ENCODE peak calls at places on chromosomes 6 and 20, in seven cellular contexts. E, Y, H, O, B, F and N are unnamed samples.

GRCh38 chr20:59297641-59298040 is 2.8 kb upstream of the EDN3 start:
- DNase-seq in E (no peak), H (no peak), Y (no peak), O (no peak), B (no peak), F (no peak), N (no peak)

GRCh38 chr20:32443386-32443974 is 85.3 kb downstream of the ASXL1 start:
- DNase-seq in E (no peak), F (no peak), H (no peak), O (no peak), B (no peak), Y (peak), N (peak)

GRCh38 chr6:169971171-169971861 is 219.9 kb downstream of the ERMARD start:
- DNase-seq in B (no peak), Y (no peak), H (no peak), O (peak), E (no peak), F (no peak), N (no peak)

GRCh38 chr20:9590189-9590588 is 75.8 kb downstream of the LAMP5 start:
- DNase-seq in H (peak), O (no peak), B (no peak), Y (no peak), F (peak), E (peak), N (no peak)

GRCh38 chr6:39221746-39222641 is 7.3 kb downstream of the KCNK5 start:
- DNase-seq in E (no peak), O (no peak), F (no peak), Y (no peak), B (no peak), H (no peak), N (no peak)

GRCh38 chr6:46042355-46042999 is 26.8 kb upstream of the CLIC5 start:
- DNase-seq in B (no peak), E (peak), F (no peak), O (no peak), H (peak), Y (peak), N (peak)

GRCh38 chr20:43755851-43756250 is 29.0 kb upstream of the GTSF1L start:
- DNase-seq in F (no peak), E (peak), Y (no peak), O (no peak), H (peak), B (no peak), N (no peak)

GRCh38 chr6:142297996-142298753 is 3.6 kb upstream of the ADGRG6 start:
- DNase-seq in F (no peak), B (no peak), H (peak), O (no peak), Y (no peak), E (peak), N (no peak)

GRCh38 chr20:6057704-6058103 is 3.8 kb upstream of the LRRN4 start:
- DNase-seq in B (no peak), F (no peak), Y (no peak), O (no peak), H (no peak), E (no peak), N (no peak)

GRCh38 chr6:1516742-1517520 is 92.8 kb upstream of the FOXC1 start:
- DNase-seq in O (no peak), H (no peak), E (no peak), B (no peak), F (no peak), Y (no peak), N (no peak)

GRCh38 chr6:33314515-33314942 is 651 bp upstream of the TAPBP start:
- DNase-seq in H (peak), E (peak), F (no peak), Y (peak), O (peak), B (peak), N (peak)

GRCh38 chr6:33315753-33316602 is 1.6 kb downstream of the ZBTB22 start:
- DNase-seq in Y (no peak), E (no peak), F (no peak), B (no peak), O (no peak), H (no peak), N (no peak)

GRCh38 chr6:33313709-33314514 is at the start of gene TAPBP:
- DNase-seq in F (no peak), B (peak), E (peak), O (peak), Y (peak), H (peak), N (peak)

GRCh38 chr6:33316603-33317417 is 734 bp downstream of the ZBTB22 start:
- DNase-seq in Y (no peak), E (no peak), O (no peak), F (no peak), H (no peak), B (peak), N (peak)

DNA sequence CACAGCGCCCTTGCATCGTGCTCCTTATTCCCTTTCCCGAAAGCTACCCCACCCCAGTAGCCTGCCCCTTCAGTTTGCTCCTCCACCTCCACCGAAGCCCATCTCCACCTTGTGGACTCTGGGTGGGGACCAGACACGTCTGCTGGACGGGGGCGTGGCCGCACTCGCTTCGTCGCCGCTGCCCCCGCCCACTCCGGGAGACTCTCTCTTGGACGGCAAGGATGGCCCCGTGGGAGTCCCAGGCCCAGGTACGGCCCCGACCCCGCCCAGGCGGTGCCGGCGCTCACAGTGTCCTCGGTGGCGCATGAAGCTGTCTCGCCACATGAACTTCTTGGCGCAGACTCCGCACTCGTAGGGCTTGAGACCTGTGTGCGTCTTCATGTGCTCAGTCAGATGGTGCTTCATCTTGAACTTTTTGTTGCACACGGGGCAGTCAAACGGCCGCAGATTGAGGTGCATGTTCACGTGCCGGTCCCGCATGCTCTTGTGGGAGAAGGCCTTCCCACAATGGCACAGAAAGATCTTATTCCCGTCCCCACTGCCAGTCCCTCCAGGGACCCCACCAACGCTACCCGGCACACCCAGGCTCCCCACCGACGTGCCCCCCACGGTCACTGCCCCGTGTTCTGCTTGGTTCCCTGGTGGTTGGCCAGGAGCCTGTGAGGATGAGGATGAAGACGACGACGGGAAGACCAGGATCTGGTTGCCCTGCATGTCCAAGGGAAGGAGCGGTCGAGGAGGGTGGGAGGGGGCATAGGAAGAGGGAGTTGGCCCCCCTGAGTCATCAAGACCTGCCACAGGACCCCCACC is 1.3 kb upstream of the TAPBP start:
- DNase-seq in O (peak), F (no peak), E (no peak), H (no peak), B (peak), Y (peak), N (peak)
- H3K4me3 ChIP-seq in O (no peak), F (peak), E (peak), H (peak), B (peak), Y (no peak), N (peak)

GRCh38 chr6:118876201-118876600 is 17.8 kb upstream of the ASF1A start:
- DNase-seq in B (no peak), O (no peak), F (no peak), Y (no peak), E (no peak), H (peak), N (no peak)
- H3K4me3 ChIP-seq in B (no peak), O (no peak), F (no peak), Y (no peak), E (no peak), H (no peak), N (no peak)

GRCh38 chr6:116434056-116434725 is 27.0 kb upstream of the CALHM6 start:
- DNase-seq in B (no peak), F (no peak), H (no peak), O (no peak), Y (no peak), E (no peak), N (no peak)
- H3K4me3 ChIP-seq in B (no peak), F (no peak), H (no peak), O (no peak), Y (no peak), E (no peak), N (no peak)

GRCh38 chr6:29964904-29965872 is 22.9 kb downstream of the HLA-A start:
- DNase-seq in O (peak), E (peak), B (peak), H (peak), F (peak), Y (peak), N (peak)
- H3K4me3 ChIP-seq in O (no peak), E (peak), B (peak), H (peak), F (peak), Y (no peak), N (peak)

DNA sequence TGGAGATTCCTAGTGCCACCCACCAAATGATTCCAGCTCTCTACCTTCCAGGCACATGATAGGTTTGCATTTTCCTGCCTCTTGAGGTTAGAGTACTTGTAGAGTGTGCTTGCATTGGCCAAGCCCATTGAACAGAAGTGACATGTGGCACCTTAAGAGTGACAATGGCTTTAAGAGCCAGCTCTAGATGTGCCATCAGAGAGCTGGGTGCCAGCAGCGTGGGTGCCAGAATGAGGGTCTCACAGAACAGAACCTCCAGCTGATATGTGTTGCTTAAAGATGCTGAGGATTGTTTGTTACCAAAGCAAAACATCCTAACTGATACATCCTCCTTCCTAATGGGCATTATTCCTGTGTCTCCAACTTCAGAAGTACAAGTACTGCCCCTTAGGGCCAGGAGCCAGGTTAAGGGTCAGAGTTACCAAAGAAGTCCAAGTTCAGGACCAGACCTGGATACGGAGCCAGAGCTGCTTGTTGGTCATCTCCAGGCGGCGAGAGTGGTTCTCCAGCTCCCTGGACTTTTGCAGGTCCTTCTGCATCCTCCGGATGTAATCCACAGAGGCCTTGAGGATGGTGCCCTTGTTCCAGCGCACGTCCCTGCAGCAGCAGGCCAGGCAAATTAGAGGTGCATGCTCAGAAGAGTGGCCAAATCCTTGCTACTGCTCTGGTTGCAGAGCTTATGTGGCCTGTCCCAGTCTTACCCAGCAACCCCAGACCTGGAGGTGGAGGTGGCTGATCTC is 47.5 kb downstream of the MDFI start:
- DNase-seq in E (no peak), H (no peak), Y (no peak), B (no peak), O (no peak), F (no peak), N (no peak)
- H3K4me3 ChIP-seq in E (no peak), H (no peak), Y (no peak), B (no peak), O (no peak), F (no peak), N (no peak)

DNA sequence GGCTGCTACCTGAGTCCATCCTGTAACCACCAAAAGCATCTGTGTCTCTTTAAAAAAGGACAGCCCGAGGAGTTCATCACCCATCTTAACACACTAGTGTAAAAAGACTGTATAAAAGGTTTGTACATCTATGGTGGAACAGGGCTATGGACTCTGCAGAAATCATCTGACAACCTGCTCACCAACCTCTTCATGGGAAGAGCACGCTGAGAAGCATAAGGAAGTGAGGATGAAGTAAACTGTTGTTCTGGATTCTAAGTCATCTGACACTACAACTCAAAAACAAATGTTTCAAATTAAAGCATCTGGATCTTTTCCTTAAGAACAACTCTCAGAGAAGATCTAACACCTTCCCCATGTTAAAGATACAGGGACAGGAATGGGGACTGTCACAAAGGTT is 5.4 kb downstream of the IFNGR1 start:
- DNase-seq in B (no peak), E (no peak), O (no peak), H (no peak), Y (no peak), F (no peak), N (no peak)
- H3K4me3 ChIP-seq in B (peak), E (no peak), O (no peak), H (no peak), Y (no peak), F (no peak), N (no peak)

DNA sequence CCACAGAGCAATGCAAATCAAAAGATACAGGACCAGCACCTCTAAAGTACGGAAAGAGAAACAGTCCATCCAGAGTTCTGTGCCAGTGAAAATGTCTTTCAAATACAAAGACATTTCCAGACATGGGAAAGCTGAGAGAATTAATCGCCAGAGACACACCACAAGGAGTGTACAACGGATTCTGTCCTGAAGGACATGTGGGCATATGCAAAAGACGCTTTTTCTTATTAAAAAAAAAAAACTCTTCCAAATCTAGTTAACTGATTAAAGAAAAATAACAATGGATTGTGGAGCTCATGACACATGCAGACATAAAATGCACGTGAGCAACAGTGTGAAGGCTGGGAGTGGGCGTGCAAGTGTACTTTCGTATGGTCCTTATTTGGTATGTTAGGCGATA is 22.8 kb downstream of the KIF25 start:
- DNase-seq in H (no peak), E (no peak), Y (no peak), O (no peak), F (no peak), B (no peak), N (no peak)
- H3K4me3 ChIP-seq in H (no peak), E (no peak), Y (no peak), O (no peak), F (no peak), B (no peak), N (no peak)

GRCh38 chr6:27452496-27452897 is 20.4 kb downstream of the ZNF184 start:
- DNase-seq in O (no peak), B (no peak), F (no peak), H (no peak), E (peak), Y (no peak), N (no peak)
- H3K4me3 ChIP-seq in O (no peak), B (no peak), F (no peak), H (no peak), E (no peak), Y (no peak), N (no peak)

GRCh38 chr6:89284963-89285735 is 29.9 kb downstream of the GABRR2 start:
- DNase-seq in O (peak), B (no peak), E (no peak), F (no peak), H (no peak), Y (no peak), N (no peak)
- H3K4me3 ChIP-seq in O (no peak), B (no peak), E (no peak), F (no peak), H (no peak), Y (no peak), N (no peak)